ENCODE peak calls at places on chromosomes 1 and 21, in ten cellular contexts. One of them, this sample, is unnamed.

GRCh38 chr1:31870086-31870736 is 54.4 kb upstream of the SPOCD1 start:
- DNase-seq in hypothalamus: no peak
- DNase-seq in AG08396: no peak
- DNase-seq in EL: no peak
- DNase-seq in NCI-H2081: no peak
- DNase-seq in activated naive CD4-positive, alpha-beta T cell: no peak
- DNase-seq in GM10248: no peak
- DNase-seq in lower lobe of right lung: no peak
- DNase-seq in myocyte: no peak
- DNase-seq in stimulated activated CD4-positive, alpha-beta T cell treated with anti-CD3 and anti-CD28 coated beads, Interleukin-1b, Interleukin-23, amount 100 ng/mL, for 4 hours: no peak
- DNase-seq in this sample: no peak

GRCh38 chr1:54950361-54951163 is 29.9 kb upstream of the TMEM61 start:
- DNase-seq in GM10248: peak
- DNase-seq in myocyte: peak
- DNase-seq in stimulated activated CD4-positive, alpha-beta T cell treated with anti-CD3 and anti-CD28 coated beads, Interleukin-1b, Interleukin-23, amount 100 ng/mL, for 4 hours: peak
- DNase-seq in activated naive CD4-positive, alpha-beta T cell: no peak
- DNase-seq in EL: peak
- DNase-seq in lower lobe of right lung: peak
- DNase-seq in hypothalamus: peak
- DNase-seq in NCI-H2081: peak
- DNase-seq in AG08396: peak
- DNase-seq in this sample: peak

GRCh38 chr1:159088050-159088449 is 11.5 kb upstream of the AIM2 start:
- DNase-seq in GM10248: no peak
- DNase-seq in activated naive CD4-positive, alpha-beta T cell: no peak
- DNase-seq in AG08396: peak
- DNase-seq in NCI-H2081: no peak
- DNase-seq in hypothalamus: no peak
- DNase-seq in myocyte: peak
- DNase-seq in lower lobe of right lung: no peak
- DNase-seq in stimulated activated CD4-positive, alpha-beta T cell treated with anti-CD3 and anti-CD28 coated beads, Interleukin-1b, Interleukin-23, amount 100 ng/mL, for 4 hours: no peak
- DNase-seq in EL: peak
- DNase-seq in this sample: peak

GRCh38 chr1:10179751-10180150 is 30.6 kb upstream of the KIF1B start:
- DNase-seq in NCI-H2081: no peak
- DNase-seq in AG08396: no peak
- DNase-seq in stimulated activated CD4-positive, alpha-beta T cell treated with anti-CD3 and anti-CD28 coated beads, Interleukin-1b, Interleukin-23, amount 100 ng/mL, for 4 hours: no peak
- DNase-seq in lower lobe of right lung: no peak
- DNase-seq in EL: no peak
- DNase-seq in myocyte: no peak
- DNase-seq in activated naive CD4-positive, alpha-beta T cell: no peak
- DNase-seq in hypothalamus: peak
- DNase-seq in GM10248: no peak
- DNase-seq in this sample: no peak

GRCh38 chr1:163174524-163175437 is 27.9 kb downstream of the RGS5 start:
- DNase-seq in NCI-H2081: peak
- DNase-seq in hypothalamus: peak
- DNase-seq in lower lobe of right lung: peak
- DNase-seq in AG08396: peak
- DNase-seq in activated naive CD4-positive, alpha-beta T cell: no peak
- DNase-seq in EL: peak
- DNase-seq in stimulated activated CD4-positive, alpha-beta T cell treated with anti-CD3 and anti-CD28 coated beads, Interleukin-1b, Interleukin-23, amount 100 ng/mL, for 4 hours: no peak
- DNase-seq in GM10248: peak
- DNase-seq in myocyte: peak
- DNase-seq in this sample: peak

GRCh38 chr1:84796201-84796600 is 96.8 kb downstream of the LPAR3 start:
- DNase-seq in stimulated activated CD4-positive, alpha-beta T cell treated with anti-CD3 and anti-CD28 coated beads, Interleukin-1b, Interleukin-23, amount 100 ng/mL, for 4 hours: no peak
- DNase-seq in activated naive CD4-positive, alpha-beta T cell: no peak
- DNase-seq in GM10248: no peak
- DNase-seq in NCI-H2081: no peak
- DNase-seq in hypothalamus: no peak
- DNase-seq in AG08396: no peak
- DNase-seq in myocyte: peak
- DNase-seq in EL: peak
- DNase-seq in lower lobe of right lung: no peak
- DNase-seq in this sample: peak

GRCh38 chr1:51344602-51345299 is 14.4 kb upstream of the TTC39A start:
- DNase-seq in GM10248: peak
- DNase-seq in NCI-H2081: peak
- DNase-seq in AG08396: peak
- DNase-seq in stimulated activated CD4-positive, alpha-beta T cell treated with anti-CD3 and anti-CD28 coated beads, Interleukin-1b, Interleukin-23, amount 100 ng/mL, for 4 hours: no peak
- DNase-seq in myocyte: no peak
- DNase-seq in lower lobe of right lung: peak
- DNase-seq in hypothalamus: no peak
- DNase-seq in activated naive CD4-positive, alpha-beta T cell: no peak
- DNase-seq in EL: no peak
- DNase-seq in this sample: peak

GRCh38 chr1:63203641-63204040 is 118.7 kb upstream of the FOXD3 start:
- DNase-seq in GM10248: no peak
- DNase-seq in NCI-H2081: no peak
- DNase-seq in lower lobe of right lung: no peak
- DNase-seq in myocyte: no peak
- DNase-seq in AG08396: no peak
- DNase-seq in EL: no peak
- DNase-seq in stimulated activated CD4-positive, alpha-beta T cell treated with anti-CD3 and anti-CD28 coated beads, Interleukin-1b, Interleukin-23, amount 100 ng/mL, for 4 hours: no peak
- DNase-seq in activated naive CD4-positive, alpha-beta T cell: no peak
- DNase-seq in hypothalamus: no peak
- DNase-seq in this sample: no peak

GRCh38 chr1:222995230-222995580 is 147.8 kb downstream of the TLR5 start:
- DNase-seq in lower lobe of right lung: no peak
- DNase-seq in GM10248: no peak
- DNase-seq in myocyte: no peak
- DNase-seq in stimulated activated CD4-positive, alpha-beta T cell treated with anti-CD3 and anti-CD28 coated beads, Interleukin-1b, Interleukin-23, amount 100 ng/mL, for 4 hours: no peak
- DNase-seq in NCI-H2081: no peak
- DNase-seq in hypothalamus: no peak
- DNase-seq in AG08396: no peak
- DNase-seq in activated naive CD4-positive, alpha-beta T cell: no peak
- DNase-seq in EL: peak
- DNase-seq in this sample: no peak

GRCh38 chr21:33246963-33247362 is 17.2 kb downstream of the IFNAR2 start:
- DNase-seq in myocyte: no peak
- DNase-seq in hypothalamus: no peak
- DNase-seq in EL: no peak
- DNase-seq in activated naive CD4-positive, alpha-beta T cell: no peak
- DNase-seq in AG08396: no peak
- DNase-seq in GM10248: no peak
- DNase-seq in NCI-H2081: no peak
- DNase-seq in stimulated activated CD4-positive, alpha-beta T cell treated with anti-CD3 and anti-CD28 coated beads, Interleukin-1b, Interleukin-23, amount 100 ng/mL, for 4 hours: no peak
- DNase-seq in lower lobe of right lung: no peak
- DNase-seq in this sample: no peak

GRCh38 chr1:108572182-108572581 is 12.3 kb downstream of the EEIG2 start:
- DNase-seq in EL: no peak
- DNase-seq in myocyte: no peak
- DNase-seq in NCI-H2081: no peak
- DNase-seq in lower lobe of right lung: no peak
- DNase-seq in activated naive CD4-positive, alpha-beta T cell: no peak
- DNase-seq in stimulated activated CD4-positive, alpha-beta T cell treated with anti-CD3 and anti-CD28 coated beads, Interleukin-1b, Interleukin-23, amount 100 ng/mL, for 4 hours: no peak
- DNase-seq in hypothalamus: no peak
- DNase-seq in AG08396: no peak
- DNase-seq in GM10248: no peak
- DNase-seq in this sample: no peak